ENCODE peak calls at places on chromosomes 12 and 14, in four cellular contexts. H, B, L and G are unnamed samples.

GRCh38 chr12:77113971-77114370 is 48.6 kb upstream of the E2F7 start:
- DNase-seq in H (no peak), L (no peak), B (no peak), G (no peak)

GRCh38 chr14:98278805-98279204 is 993.2 kb downstream of the BCL11B start:
- DNase-seq in H (no peak), L (no peak), B (no peak), G (no peak)

GRCh38 chr14:82642425-82642824 is 1108.8 kb upstream of the SEL1L start:
- DNase-seq in B (no peak), H (no peak), L (no peak), G (no peak)

GRCh38 chr14:69720912-69721311 is 46.0 kb upstream of the SRSF5 start:
- DNase-seq in B (no peak), H (no peak), L (no peak), G (no peak)

GRCh38 chr12:21971344-21971743 is 30.1 kb upstream of the ABCC9 start:
- DNase-seq in L (no peak), H (no peak), B (no peak), G (no peak)

GRCh38 chr14:101350710-101351109 is 210.6 kb upstream of the DIO3 start:
- DNase-seq in H (no peak), L (no peak), B (no peak), G (no peak)

GRCh38 chr12:54592316-54592715 is 3.9 kb upstream of the PPP1R1A start:
- DNase-seq in B (no peak), L (no peak), H (no peak), G (no peak)

GRCh38 chr12:19130224-19131019 is 889 bp downstream of the PLEKHA5 start:
- DNase-seq in B (no peak), L (no peak), H (no peak), G (no peak)

GRCh38 chr12:29253916-29254625 is 105.0 kb downstream of the FAR2 start:
- DNase-seq in B (no peak), H (no peak), L (no peak), G (no peak)

GRCh38 chr12:49562233-49562632 is 5.7 kb downstream of the MCRS1 start:
- DNase-seq in B (no peak), H (no peak), L (no peak), G (no peak)

GRCh38 chr14:32593290-32593942 is 264.3 kb downstream of the AKAP6 start:
- DNase-seq in B (no peak), H (no peak), L (no peak), G (no peak)

GRCh38 chr12:41532072-41532471 is 344.0 kb downstream of the PDZRN4 start:
- DNase-seq in B (no peak), L (no peak), H (no peak), G (no peak)
- TF ChIP-seq CTCF in B (no peak), L (no peak), H (no peak), G (no peak)

GRCh38 chr14:103772078-103772712 is 56.6 kb downstream of the ZFYVE21 start:
- DNase-seq in H (no peak), B (no peak), L (no peak), G (no peak)

GRCh38 chr14:103775506-103775905 is 59.9 kb downstream of the ZFYVE21 start:
- DNase-seq in B (no peak), L (no peak), H (no peak), G (no peak)

GRCh38 chr14:103767306-103767894 is 51.8 kb downstream of the ZFYVE21 start:
- DNase-seq in B (no peak), H (no peak), L (no peak), G (no peak)

GRCh38 chr14:103770500-103770899 is 54.9 kb downstream of the ZFYVE21 start:
- DNase-seq in L (no peak), H (no peak), B (no peak), G (no peak)

DNA sequence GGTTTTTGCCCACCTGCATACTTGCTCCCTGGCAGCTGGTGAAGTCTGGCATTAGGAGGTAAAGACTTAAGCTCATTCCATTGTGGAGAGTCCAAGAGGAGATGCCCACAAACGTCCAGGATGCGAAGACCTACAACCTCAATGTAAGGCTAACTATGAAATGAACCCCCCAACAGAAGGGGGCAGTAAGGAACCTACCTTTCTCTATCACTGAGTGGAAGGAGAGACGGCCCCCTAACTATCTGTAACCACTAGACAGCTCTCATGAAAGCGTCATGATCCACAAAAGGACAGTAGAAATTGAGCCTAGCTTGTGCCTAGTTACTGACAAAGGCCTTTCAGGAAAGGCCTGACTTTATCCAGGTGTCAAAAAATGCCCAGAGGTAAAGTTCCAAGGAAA is 55.3 kb downstream of the ZFYVE21 start:
- DNase-seq in L (no peak), H (no peak), B (no peak), G (no peak)
- TF ChIP-seq CTCF in L (no peak), H (no peak), B (no peak), G (no peak)

GRCh38 chr12:31659087-31659942 is at the start of gene ETFBKMT:
- DNase-seq in H (peak; percentile 97), B (peak; percentile 91), L (peak; percentile 94), G (peak; percentile 80)
- TF ChIP-seq CTCF in H (no peak), B (peak; percentile 45), L (peak; percentile 45), G (peak; percentile 19)

GRCh38 chr12:106226884-106227640 is 20.8 kb downstream of the CKAP4 start:
- DNase-seq in H (no peak), B (no peak), L (peak; percentile 51), G (no peak)
- TF ChIP-seq CTCF in H (peak; percentile 60), B (peak; percentile 71), L (peak; percentile 85), G (peak; percentile 69)

GRCh38 chr12:6620137-6620884 is 13.1 kb upstream of the CHD4 start:
- DNase-seq in L (no peak), B (no peak), H (peak; percentile 27), G (no peak)
- TF ChIP-seq CTCF in L (no peak), B (peak; percentile 13), H (peak; percentile 24), G (peak; percentile 66)